ENCODE peak calls at places on chromosomes 12 and 14, in ten cellular contexts. One of them, this sample, is unnamed.

GRCh38 chr12:105677672-105678071 is 347.2 kb downstream of the C12orf75 start:
- DNase-seq in HT1080: no peak
- DNase-seq in NCI-H1694: no peak
- DNase-seq in AG08396: no peak
- DNase-seq in endothelial cell: no peak
- DNase-seq in pancreas: no peak
- DNase-seq in right cardiac atrium: no peak
- DNase-seq in upper lobe of left lung: no peak
- DNase-seq in heart right ventricle: no peak
- DNase-seq in lower lobe of right lung: no peak
- DNase-seq in this sample: no peak

GRCh38 chr12:16344269-16344668 is 3.2 kb upstream of the MGST1 start:
- DNase-seq in HT1080: no peak
- DNase-seq in NCI-H1694: no peak
- DNase-seq in AG08396: no peak
- DNase-seq in endothelial cell: no peak
- DNase-seq in pancreas: no peak
- DNase-seq in right cardiac atrium: no peak
- DNase-seq in upper lobe of left lung: no peak
- DNase-seq in heart right ventricle: no peak
- DNase-seq in lower lobe of right lung: no peak
- DNase-seq in this sample: no peak

GRCh38 chr14:88993946-88994345 is 169.5 kb downstream of the TTC8 start:
- DNase-seq in HT1080: peak; percentile 71
- DNase-seq in NCI-H1694: no peak
- DNase-seq in AG08396: no peak
- DNase-seq in endothelial cell: no peak
- DNase-seq in pancreas: no peak
- DNase-seq in right cardiac atrium: no peak
- DNase-seq in upper lobe of left lung: no peak
- DNase-seq in heart right ventricle: no peak
- DNase-seq in lower lobe of right lung: no peak
- DNase-seq in this sample: no peak

GRCh38 chr14:45649051-45649450 is 396.0 kb upstream of the MIS18BP1 start:
- DNase-seq in HT1080: no peak
- DNase-seq in NCI-H1694: no peak
- DNase-seq in AG08396: no peak
- DNase-seq in endothelial cell: no peak
- DNase-seq in pancreas: no peak
- DNase-seq in right cardiac atrium: no peak
- DNase-seq in upper lobe of left lung: no peak
- DNase-seq in heart right ventricle: no peak
- DNase-seq in lower lobe of right lung: no peak
- DNase-seq in this sample: no peak

GRCh38 chr12:77720258-77720657 is 110.4 kb upstream of the NAV3 start:
- DNase-seq in HT1080: peak; percentile 8
- DNase-seq in NCI-H1694: no peak
- DNase-seq in AG08396: no peak
- DNase-seq in endothelial cell: no peak
- DNase-seq in pancreas: no peak
- DNase-seq in right cardiac atrium: no peak
- DNase-seq in upper lobe of left lung: no peak
- DNase-seq in heart right ventricle: no peak
- DNase-seq in lower lobe of right lung: no peak
- DNase-seq in this sample: no peak

GRCh38 chr14:25111061-25111601 is 61.2 kb upstream of the STXBP6 start:
- DNase-seq in HT1080: peak; percentile 91
- DNase-seq in NCI-H1694: no peak
- DNase-seq in AG08396: peak; percentile 61
- DNase-seq in endothelial cell: no peak
- DNase-seq in pancreas: peak; percentile 38
- DNase-seq in right cardiac atrium: no peak
- DNase-seq in upper lobe of left lung: no peak
- DNase-seq in heart right ventricle: peak; percentile 66
- DNase-seq in lower lobe of right lung: no peak
- DNase-seq in this sample: no peak

GRCh38 chr12:108738165-108738564 is 6.8 kb upstream of the CORO1C start:
- DNase-seq in HT1080: no peak
- DNase-seq in NCI-H1694: no peak
- DNase-seq in AG08396: no peak
- DNase-seq in endothelial cell: no peak
- DNase-seq in pancreas: no peak
- DNase-seq in right cardiac atrium: no peak
- DNase-seq in upper lobe of left lung: no peak
- DNase-seq in heart right ventricle: no peak
- DNase-seq in lower lobe of right lung: no peak
- DNase-seq in this sample: no peak

GRCh38 chr12:26402648-26403047 is 207.3 kb downstream of the SSPN start:
- DNase-seq in HT1080: peak; percentile 24
- DNase-seq in NCI-H1694: no peak
- DNase-seq in AG08396: no peak
- DNase-seq in endothelial cell: no peak
- DNase-seq in pancreas: peak; percentile 51
- DNase-seq in right cardiac atrium: no peak
- DNase-seq in upper lobe of left lung: no peak
- DNase-seq in heart right ventricle: no peak
- DNase-seq in lower lobe of right lung: no peak
- DNase-seq in this sample: no peak

GRCh38 chr14:80388980-80389711 is 177.8 kb upstream of the DIO2 start:
- DNase-seq in HT1080: peak; percentile 88
- DNase-seq in NCI-H1694: no peak
- DNase-seq in AG08396: peak; percentile 62
- DNase-seq in endothelial cell: no peak
- DNase-seq in pancreas: no peak
- DNase-seq in right cardiac atrium: no peak
- DNase-seq in upper lobe of left lung: no peak
- DNase-seq in heart right ventricle: no peak
- DNase-seq in lower lobe of right lung: no peak
- DNase-seq in this sample: no peak

GRCh38 chr12:129119537-129119936 is 266.3 kb downstream of the GLT1D1 start:
- DNase-seq in HT1080: no peak
- DNase-seq in NCI-H1694: no peak
- DNase-seq in AG08396: no peak
- DNase-seq in endothelial cell: no peak
- DNase-seq in pancreas: no peak
- DNase-seq in right cardiac atrium: no peak
- DNase-seq in upper lobe of left lung: no peak
- DNase-seq in heart right ventricle: no peak
- DNase-seq in lower lobe of right lung: no peak
- DNase-seq in this sample: no peak

GRCh38 chr12:96225994-96226399 is 31.8 kb downstream of the ELK3 start:
- DNase-seq in HT1080: no peak
- DNase-seq in NCI-H1694: no peak
- DNase-seq in AG08396: no peak
- DNase-seq in endothelial cell: no peak
- DNase-seq in pancreas: no peak
- DNase-seq in right cardiac atrium: no peak
- DNase-seq in upper lobe of left lung: no peak
- DNase-seq in heart right ventricle: no peak
- DNase-seq in lower lobe of right lung: no peak
- DNase-seq in this sample: no peak

GRCh38 chr12:124397399-124397679 is 102.4 kb downstream of the RFLNA start:
- DNase-seq in HT1080: no peak
- DNase-seq in NCI-H1694: peak; percentile 55
- DNase-seq in AG08396: no peak
- DNase-seq in endothelial cell: no peak
- DNase-seq in pancreas: no peak
- DNase-seq in right cardiac atrium: peak; percentile 74
- DNase-seq in upper lobe of left lung: no peak
- DNase-seq in heart right ventricle: no peak
- DNase-seq in lower lobe of right lung: no peak
- DNase-seq in this sample: no peak

GRCh38 chr12:92866418-92866817 is 62.7 kb downstream of the EEA1 start:
- DNase-seq in HT1080: no peak
- DNase-seq in NCI-H1694: no peak
- DNase-seq in AG08396: no peak
- DNase-seq in endothelial cell: no peak
- DNase-seq in pancreas: no peak
- DNase-seq in right cardiac atrium: no peak
- DNase-seq in upper lobe of left lung: no peak
- DNase-seq in heart right ventricle: no peak
- DNase-seq in lower lobe of right lung: no peak
- DNase-seq in this sample: no peak

GRCh38 chr14:104865631-104866441 is 768 bp downstream of the CEP170B start:
- DNase-seq in HT1080: peak; percentile 73
- DNase-seq in NCI-H1694: no peak
- DNase-seq in AG08396: peak; percentile 91
- DNase-seq in endothelial cell: peak; percentile 41
- DNase-seq in pancreas: peak; percentile 71
- DNase-seq in right cardiac atrium: peak; percentile 87
- DNase-seq in upper lobe of left lung: peak; percentile 93
- DNase-seq in heart right ventricle: peak; percentile 71
- DNase-seq in lower lobe of right lung: peak; percentile 76
- DNase-seq in this sample: no peak

GRCh38 chr12:1912580-1913376 is 5.7 kb downstream of the CACNA2D4 start:
- DNase-seq in HT1080: peak; percentile 72
- DNase-seq in NCI-H1694: no peak
- DNase-seq in AG08396: peak; percentile 68
- DNase-seq in endothelial cell: no peak
- DNase-seq in pancreas: no peak
- DNase-seq in right cardiac atrium: no peak
- DNase-seq in upper lobe of left lung: no peak
- DNase-seq in heart right ventricle: no peak
- DNase-seq in lower lobe of right lung: no peak
- DNase-seq in this sample: peak; percentile 68

GRCh38 chr14:101152855-101153254 is 249.3 kb upstream of the RTL1 start:
- DNase-seq in HT1080: no peak
- DNase-seq in NCI-H1694: no peak
- DNase-seq in AG08396: no peak
- DNase-seq in endothelial cell: no peak
- DNase-seq in pancreas: no peak
- DNase-seq in right cardiac atrium: no peak
- DNase-seq in upper lobe of left lung: no peak
- DNase-seq in heart right ventricle: no peak
- DNase-seq in lower lobe of right lung: no peak
- DNase-seq in this sample: no peak

GRCh38 chr14:79229383-79229875 is 981.9 kb downstream of the DIO2 start:
- DNase-seq in HT1080: no peak
- DNase-seq in NCI-H1694: peak; percentile 97
- DNase-seq in AG08396: no peak
- DNase-seq in endothelial cell: no peak
- DNase-seq in pancreas: no peak
- DNase-seq in right cardiac atrium: no peak
- DNase-seq in upper lobe of left lung: no peak
- DNase-seq in heart right ventricle: no peak
- DNase-seq in lower lobe of right lung: no peak
- DNase-seq in this sample: no peak

GRCh38 chr12:128918481-128918880 is 65.2 kb downstream of the GLT1D1 start:
- DNase-seq in HT1080: no peak
- DNase-seq in NCI-H1694: no peak
- DNase-seq in AG08396: no peak
- DNase-seq in endothelial cell: no peak
- DNase-seq in pancreas: no peak
- DNase-seq in right cardiac atrium: no peak
- DNase-seq in upper lobe of left lung: no peak
- DNase-seq in heart right ventricle: no peak
- DNase-seq in lower lobe of right lung: no peak
- DNase-seq in this sample: no peak

GRCh38 chr14:21748869-21749303 is 75.3 kb upstream of the OR4E1 start:
- DNase-seq in HT1080: peak; percentile 35
- DNase-seq in NCI-H1694: peak; percentile 35
- DNase-seq in AG08396: peak; percentile 40
- DNase-seq in endothelial cell: peak; percentile 67
- DNase-seq in pancreas: no peak
- DNase-seq in right cardiac atrium: peak; percentile 56
- DNase-seq in upper lobe of left lung: no peak
- DNase-seq in heart right ventricle: peak; percentile 7
- DNase-seq in lower lobe of right lung: no peak
- DNase-seq in this sample: no peak

GRCh38 chr12:71455028-71455737 is 15.6 kb downstream of the LGR5 start:
- DNase-seq in HT1080: no peak
- DNase-seq in NCI-H1694: no peak
- DNase-seq in AG08396: no peak
- DNase-seq in endothelial cell: no peak
- DNase-seq in pancreas: no peak
- DNase-seq in right cardiac atrium: no peak
- DNase-seq in upper lobe of left lung: no peak
- DNase-seq in heart right ventricle: no peak
- DNase-seq in lower lobe of right lung: no peak
- DNase-seq in this sample: no peak

GRCh38 chr14:103711516-103712431 is 3.5 kb downstream of the XRCC3 start:
- DNase-seq in HT1080: no peak
- DNase-seq in NCI-H1694: no peak
- DNase-seq in AG08396: no peak
- DNase-seq in endothelial cell: no peak
- DNase-seq in pancreas: no peak
- DNase-seq in right cardiac atrium: peak; percentile 88
- DNase-seq in upper lobe of left lung: peak; percentile 87
- DNase-seq in heart right ventricle: peak; percentile 45
- DNase-seq in lower lobe of right lung: peak; percentile 67
- DNase-seq in this sample: no peak

GRCh38 chr14:55938249-55938791 is 179.9 kb upstream of the PELI2 start:
- DNase-seq in HT1080: peak; percentile 15
- DNase-seq in NCI-H1694: peak; percentile 71
- DNase-seq in AG08396: peak; percentile 20
- DNase-seq in endothelial cell: no peak
- DNase-seq in pancreas: no peak
- DNase-seq in right cardiac atrium: peak; percentile 58
- DNase-seq in upper lobe of left lung: peak; percentile 2
- DNase-seq in heart right ventricle: peak; percentile 45
- DNase-seq in lower lobe of right lung: no peak
- DNase-seq in this sample: no peak

GRCh38 chr12:56128669-56129209 is 672 bp downstream of the ESYT1 start:
- DNase-seq in HT1080: peak; percentile 45
- DNase-seq in NCI-H1694: no peak
- DNase-seq in AG08396: peak; percentile 44
- DNase-seq in endothelial cell: no peak
- DNase-seq in pancreas: peak; percentile 40
- DNase-seq in right cardiac atrium: peak; percentile 72
- DNase-seq in upper lobe of left lung: no peak
- DNase-seq in heart right ventricle: no peak
- DNase-seq in lower lobe of right lung: peak; percentile 53
- DNase-seq in this sample: peak; percentile 78

GRCh38 chr12:25014961-25015360 is 66.1 kb upstream of the BCAT1 start:
- DNase-seq in HT1080: peak; percentile 18
- DNase-seq in NCI-H1694: no peak
- DNase-seq in AG08396: no peak
- DNase-seq in endothelial cell: no peak
- DNase-seq in pancreas: no peak
- DNase-seq in right cardiac atrium: no peak
- DNase-seq in upper lobe of left lung: no peak
- DNase-seq in heart right ventricle: no peak
- DNase-seq in lower lobe of right lung: no peak
- DNase-seq in this sample: no peak

GRCh38 chr12:78057075-78057474 is 226.4 kb downstream of the NAV3 start:
- DNase-seq in HT1080: no peak
- DNase-seq in NCI-H1694: no peak
- DNase-seq in AG08396: no peak
- DNase-seq in endothelial cell: no peak
- DNase-seq in pancreas: no peak
- DNase-seq in right cardiac atrium: no peak
- DNase-seq in upper lobe of left lung: no peak
- DNase-seq in heart right ventricle: no peak
- DNase-seq in lower lobe of right lung: no peak
- DNase-seq in this sample: no peak

This sample was measured in suprapubic skin.